ENCODE peak calls at places on chromosomes 16 and 17, in seven cellular contexts. Y is foreskin fibroblast; J is SW 1271; A is CD8-positive, alpha-beta T cell; D is stimulated activated CD4-positive, alpha-beta T cell treated with anti-CD3 and anti-CD28 coated beads, Interleukin-4, amount 100 ng/mL, for 48 hours; Z is activated naive CD4-positive, alpha-beta T cell treated with anti-CD3 and anti-CD28 coated beads for 36 hours; B is tibial artery. L is an unnamed sample.

GRCh38 chr17:6402258-6402657 is 32.7 kb downstream of the AIPL1 start:
- DNase-seq in Y (peak; percentile 44), J (no peak), A (no peak), D (no peak), Z (no peak), B (no peak), L (no peak)

GRCh38 chr17:61002316-61002736 is 324.7 kb downstream of the BCAS3 start:
- DNase-seq in Y (peak; percentile 80), J (peak; percentile 28), A (no peak), D (no peak), Z (no peak), B (no peak), L (peak; percentile 32)

GRCh38 chr16:65044861-65045260 is 77.0 kb downstream of the CDH11 start:
- DNase-seq in Y (peak; percentile 70), J (no peak), A (no peak), D (no peak), Z (no peak), B (no peak), L (no peak)

GRCh38 chr17:58224315-58224714 is 5.3 kb upstream of the MKS1 start:
- DNase-seq in Y (peak; percentile 69), J (peak; percentile 76), A (no peak), D (no peak), Z (no peak), B (no peak), L (no peak)

GRCh38 chr17:51850206-51850605 is 308.3 kb downstream of the CA10 start:
- DNase-seq in Y (no peak), J (no peak), A (no peak), D (no peak), Z (no peak), B (no peak), L (peak; percentile 52)

GRCh38 chr16:12876778-12877177 is 24.6 kb upstream of the SHISA9 start:
- DNase-seq in Y (no peak), J (no peak), A (no peak), D (no peak), Z (no peak), B (no peak), L (no peak)

GRCh38 chr17:38421224-38421841 is 6.9 kb upstream of the ARHGAP23 start:
- DNase-seq in Y (peak; percentile 71), J (no peak), A (no peak), D (no peak), Z (no peak), B (no peak), L (peak; percentile 61)

GRCh38 chr17:28405632-28406477 is at the start of gene SLC46A1:
- DNase-seq in Y (peak; percentile 66), J (peak; percentile 60), A (peak; percentile 20), D (peak; percentile 60), Z (peak; percentile 51), B (peak; percentile 82), L (peak; percentile 84)

GRCh38 chr16:69323428-69323827 is 7.0 kb downstream of the PDF start:
- DNase-seq in Y (no peak), J (no peak), A (no peak), D (no peak), Z (no peak), B (no peak), L (no peak)

GRCh38 chr16:12995721-12996372 is 94.4 kb downstream of the SHISA9 start:
- DNase-seq in Y (no peak), J (no peak), A (no peak), D (no peak), Z (no peak), B (no peak), L (no peak)

GRCh38 chr17:79789943-79790804 is 6.7 kb downstream of the CBX8 start:
- DNase-seq in Y (peak; percentile 64), J (peak; percentile 13), A (no peak), D (no peak), Z (no peak), B (no peak), L (no peak)

GRCh38 chr16:24737391-24737871 is 8.0 kb downstream of the TNRC6A start:
- DNase-seq in Y (peak; percentile 69), J (peak; percentile 26), A (no peak), D (no peak), Z (no peak), B (no peak), L (no peak)

GRCh38 chr16:30896203-30896889 is at the start of gene CTF1:
- DNase-seq in Y (peak; percentile 96), J (peak; percentile 64), A (no peak), D (no peak), Z (no peak), B (peak; percentile 91), L (peak; percentile 54)

GRCh38 chr16:20904507-20905079 is 4.0 kb downstream of the LYRM1 start:
- DNase-seq in Y (peak; percentile 69), J (peak; percentile 52), A (no peak), D (no peak), Z (peak; percentile 22), B (no peak), L (no peak)

GRCh38 chr17:76716146-76716833 is 5.5 kb upstream of the MXRA7 start:
- DNase-seq in Y (peak; percentile 90), J (peak; percentile 58), A (peak; percentile 46), D (no peak), Z (peak; percentile 56), B (peak; percentile 77), L (no peak)

GRCh38 chr17:55606431-55606830 is 95.2 kb upstream of the SMIM36 start:
- DNase-seq in Y (no peak), J (no peak), A (no peak), D (no peak), Z (no peak), B (no peak), L (no peak)

GRCh38 chr17:48022906-48023305 is 14.7 kb downstream of the COPZ2 start:
- DNase-seq in Y (no peak), J (no peak), A (no peak), D (no peak), Z (no peak), B (no peak), L (no peak)